ENCODE peak calls at places on chromosomes 3 and 15, in ten cellular contexts. Q is Panc1; A is activated naive CD4-positive, alpha-beta T cell; H is ACHN; R is activated CD4-positive, CD25-positive, alpha-beta regulatory T cell treated with anti-CD3 and anti-CD28 coated beads, Interleukin-2, amount 50 U/mL, for 72 hours; K is DND-41; B is activated T-cell treated with anti-CD3 and anti-CD28 coated beads for 24 hours; U is NCI-H1105 treated with DMSO at 0.1 percent for 48 hours; Z is heart right ventricle; J is colonic mucosa. V is an unnamed sample.
A peak's percentile ranks its signal among the peaks of the same experiment; 100 is the strongest.

GRCh38 chr15:67832031-67832551 is 6.8 kb downstream of the SKOR1 start:
- DNase-seq in Q (no peak), A (no peak), H (peak; percentile 53), R (no peak), K (no peak), B (no peak), U (peak; percentile 15), Z (no peak), J (no peak), V (no peak)

GRCh38 chr3:194971965-194972364 is 286.3 kb downstream of the FAM43A start:
- DNase-seq in Q (no peak), A (no peak), H (no peak), R (no peak), K (no peak), B (no peak), U (no peak), Z (no peak), J (no peak), V (no peak)

GRCh38 chr3:110576962-110577361 is 494.7 kb upstream of the NECTIN3 start:
- DNase-seq in Q (no peak), A (no peak), H (peak; percentile 94), R (no peak), K (no peak), B (no peak), U (no peak), Z (no peak), J (no peak), V (no peak)

GRCh38 chr3:31724681-31725080 is 192.0 kb downstream of the STT3B start:
- DNase-seq in Q (no peak), A (no peak), H (peak; percentile 4), R (no peak), K (no peak), B (no peak), U (no peak), Z (no peak), J (no peak), V (no peak)

GRCh38 chr3:183283886-183284285 is 30.8 kb downstream of the B3GNT5 start:
- DNase-seq in Q (no peak), A (no peak), H (no peak), R (no peak), K (no peak), B (no peak), U (no peak), Z (no peak), J (no peak), V (no peak)

GRCh38 chr3:9397911-9398714 is 698 bp downstream of the SETD5 start:
- DNase-seq in Q (no peak), A (peak; percentile 39), H (peak; percentile 33), R (peak; percentile 47), K (peak; percentile 54), B (peak; percentile 16), U (peak; percentile 4), Z (peak; percentile 47), J (peak; percentile 65), V (no peak)

GRCh38 chr15:63874616-63875015 is 40.9 kb upstream of the HERC1 start:
- DNase-seq in Q (no peak), A (no peak), H (no peak), R (no peak), K (no peak), B (no peak), U (no peak), Z (no peak), J (no peak), V (no peak)

GRCh38 chr3:31695280-31696008 is 162.7 kb downstream of the STT3B start:
- DNase-seq in Q (no peak), A (no peak), H (no peak), R (no peak), K (peak; percentile 41), B (no peak), U (no peak), Z (no peak), J (no peak), V (no peak)

GRCh38 chr3:46729038-46729437 is 11.4 kb upstream of the PRSS50 start:
- DNase-seq in Q (no peak), A (no peak), H (no peak), R (no peak), K (no peak), B (no peak), U (no peak), Z (no peak), J (no peak), V (no peak)